ENCODE peak calls at places on chromosomes 3 and 15, in five cellular contexts. A is endothelial cell of umbilical vein, D is A549, I is GM12878, J is HepG2. F is an unnamed sample.

GRCh38 chr3:195077611-195078540 is 193.1 kb downstream of the XXYLT1 start:
- DNase-seq in A (no peak), J (no peak), D (no peak), I (no peak), F (no peak)

GRCh38 chr3:38725726-38726410 is 76.4 kb upstream of the SCN5A start:
- DNase-seq in A (peak), I (no peak), D (no peak), J (no peak), F (no peak)

GRCh38 chr3:187567741-187568140 is 102.5 kb downstream of the SST start:
- DNase-seq in I (no peak), J (peak), A (no peak), D (no peak), F (no peak)

GRCh38 chr3:171163724-171164465 is 137.4 kb upstream of the SLC2A2 start:
- DNase-seq in D (no peak), J (no peak), I (no peak), A (no peak), F (no peak)

GRCh38 chr3:187291001-187291511 is 481 bp downstream of the MASP1 start:
- DNase-seq in I (no peak), D (no peak), J (no peak), A (no peak), F (no peak)

GRCh38 chr15:88454867-88455810 is 12.0 kb downstream of the MRPL46 start:
- DNase-seq in I (no peak), J (peak), D (peak), A (peak), F (peak)

GRCh38 chr15:58761010-58761388 is 10.1 kb upstream of the MINDY2 start:
- DNase-seq in A (no peak), D (no peak), I (no peak), J (no peak), F (peak)

GRCh38 chr15:64917211-64917610 is 5.5 kb downstream of the ANKDD1A start:
- DNase-seq in D (no peak), A (no peak), I (no peak), J (no peak), F (no peak)

GRCh38 chr3:99532246-99532645 is 106.1 kb upstream of the COL8A1 start:
- DNase-seq in A (peak), J (peak), D (peak), I (no peak), F (peak)

GRCh38 chr3:156668073-156668763 is 6.2 kb upstream of the TIPARP start:
- DNase-seq in A (no peak), D (no peak), J (no peak), I (no peak), F (peak)

GRCh38 chr3:157136647-157137387 is 23.1 kb downstream of the CCNL1 start:
- DNase-seq in A (no peak), J (peak), I (no peak), D (no peak), F (no peak)

GRCh38 chr3:74862501-74862900 is 248.0 kb upstream of the CNTN3 start:
- DNase-seq in A (no peak), I (no peak), D (no peak), J (no peak), F (no peak)

GRCh38 chr3:178036745-178037144 is 499.5 kb upstream of the KCNMB2 start:
- DNase-seq in I (no peak), J (no peak), D (no peak), A (no peak), F (no peak)

GRCh38 chr3:47261301-47261700 is 21.3 kb downstream of the KIF9 start:
- DNase-seq in A (no peak), D (no peak), J (no peak), I (no peak), F (peak)

GRCh38 chr3:24258727-24259600 is 235.7 kb downstream of the THRB start:
- DNase-seq in D (no peak), J (no peak), A (no peak), I (no peak), F (no peak)

GRCh38 chr3:50238549-50239026 is 2.6 kb downstream of the GNAI2 start:
- DNase-seq in A (peak), I (no peak), D (peak), J (peak), F (no peak)

GRCh38 chr3:58119221-58119620 is 91.6 kb downstream of the DNASE1L3 start:
- DNase-seq in A (no peak), D (no peak), I (no peak), J (no peak), F (no peak)

GRCh38 chr3:39752019-39752637 is 57.3 kb upstream of the MYRIP start:
- DNase-seq in D (no peak), J (no peak), A (peak), I (no peak), F (no peak)

GRCh38 chr3:108342829-108343478 is 46.6 kb downstream of the HHLA2 start:
- DNase-seq in J (no peak), A (peak), I (peak), D (no peak), F (no peak)

GRCh38 chr3:127865941-127866340 is 43.6 kb upstream of the MGLL start:
- DNase-seq in D (peak), I (no peak), A (no peak), J (no peak), F (no peak)
- TF ChIP-seq CTCF in D (no peak), I (no peak), A (no peak), J (no peak), F (no peak)

GRCh38 chr15:74172751-74173544 is 562 bp upstream of the ISLR start:
- DNase-seq in J (no peak), A (no peak), I (no peak), D (no peak), F (no peak)
- TF ChIP-seq MAX in J (no peak), A (no peak), I (no peak), D (no peak), F (no peak)

GRCh38 chr15:68425428-68426060 is 6.4 kb downstream of the ITGA11 start:
- DNase-seq in A (no peak), D (no peak), J (no peak), I (no peak), F (no peak)
- TF ChIP-seq MYC in A (no peak), D (no peak), J (no peak), I (no peak), F (no peak)

DNA sequence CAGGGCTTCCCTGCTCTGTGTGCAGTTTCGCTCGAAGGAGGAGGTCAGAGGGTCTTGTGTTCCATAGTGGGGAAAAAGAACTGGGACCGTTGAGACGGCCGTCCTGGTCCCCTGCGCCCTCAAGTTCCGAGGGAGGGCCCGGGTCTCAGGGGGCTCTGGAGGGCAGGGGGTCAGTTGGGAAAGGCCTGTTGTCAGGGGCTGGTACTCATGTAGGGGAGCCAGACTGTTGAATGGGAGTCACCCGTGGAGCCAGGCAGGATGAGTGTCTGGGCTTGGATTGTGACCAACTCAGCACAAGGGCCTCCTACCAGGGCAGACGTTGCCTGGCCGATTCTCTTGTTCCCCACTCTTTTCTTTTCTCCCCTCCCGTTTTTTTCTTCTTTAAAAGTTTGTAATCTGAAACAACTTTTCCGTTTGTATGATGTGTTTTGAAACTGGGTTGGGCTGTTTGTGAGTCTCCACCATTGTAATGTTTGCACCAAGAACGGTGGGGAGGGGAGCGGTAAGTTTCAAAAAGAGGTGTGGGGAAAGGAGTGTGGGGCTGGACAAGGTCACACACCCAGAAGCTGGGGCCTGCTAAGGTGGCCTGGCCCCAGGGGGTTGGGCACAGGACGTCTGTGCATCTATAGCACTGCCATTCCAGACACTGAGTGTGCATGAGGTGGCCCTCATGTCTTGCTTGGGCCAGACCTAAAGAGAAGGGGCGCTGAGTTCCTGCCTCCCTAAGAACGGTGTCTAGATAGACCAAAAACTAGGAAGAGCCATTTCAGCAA is 1.1 kb downstream of the CMTM7 start:
- DNase-seq in I (no peak), A (peak), D (peak), J (no peak), F (peak)
- TF ChIP-seq CTCF in I (no peak), A (no peak), D (no peak), J (no peak), F (no peak)

GRCh38 chr3:161890147-161890625 is 393.6 kb downstream of the OTOL1 start:
- DNase-seq in A (peak), I (no peak), J (no peak), D (peak), F (peak)
- TF ChIP-seq MAX in A (no peak), I (no peak), J (no peak), D (peak), F (no peak)

GRCh38 chr15:38652998-38653397 is 88.4 kb upstream of the RASGRP1 start:
- DNase-seq in A (no peak), I (no peak), D (no peak), J (no peak), F (no peak)
- TF ChIP-seq MYC in A (no peak), I (no peak), D (no peak), J (no peak), F (no peak)

GRCh38 chr3:184373422-184373821 is 4.6 kb downstream of the THPO start:
- DNase-seq in J (no peak), I (no peak), A (no peak), D (no peak), F (no peak)

GRCh38 chr3:184378650-184379374 is 805 bp upstream of the THPO start:
- DNase-seq in J (no peak), I (no peak), D (no peak), A (no peak), F (no peak)

GRCh38 chr3:184377374-184377773 is 633 bp downstream of the THPO start:
- DNase-seq in I (no peak), J (peak), D (no peak), A (no peak), F (no peak)

GRCh38 chr3:184377882-184378445 is at the start of gene THPO:
- DNase-seq in D (no peak), I (no peak), A (no peak), J (peak), F (peak)

GRCh38 chr3:184375747-184376495 is 2.1 kb downstream of the THPO start:
- DNase-seq in A (no peak), I (no peak), J (no peak), D (no peak), F (no peak)
- TF ChIP-seq CTCF in A (no peak), I (no peak), J (no peak), D (no peak), F (no peak)

DNA sequence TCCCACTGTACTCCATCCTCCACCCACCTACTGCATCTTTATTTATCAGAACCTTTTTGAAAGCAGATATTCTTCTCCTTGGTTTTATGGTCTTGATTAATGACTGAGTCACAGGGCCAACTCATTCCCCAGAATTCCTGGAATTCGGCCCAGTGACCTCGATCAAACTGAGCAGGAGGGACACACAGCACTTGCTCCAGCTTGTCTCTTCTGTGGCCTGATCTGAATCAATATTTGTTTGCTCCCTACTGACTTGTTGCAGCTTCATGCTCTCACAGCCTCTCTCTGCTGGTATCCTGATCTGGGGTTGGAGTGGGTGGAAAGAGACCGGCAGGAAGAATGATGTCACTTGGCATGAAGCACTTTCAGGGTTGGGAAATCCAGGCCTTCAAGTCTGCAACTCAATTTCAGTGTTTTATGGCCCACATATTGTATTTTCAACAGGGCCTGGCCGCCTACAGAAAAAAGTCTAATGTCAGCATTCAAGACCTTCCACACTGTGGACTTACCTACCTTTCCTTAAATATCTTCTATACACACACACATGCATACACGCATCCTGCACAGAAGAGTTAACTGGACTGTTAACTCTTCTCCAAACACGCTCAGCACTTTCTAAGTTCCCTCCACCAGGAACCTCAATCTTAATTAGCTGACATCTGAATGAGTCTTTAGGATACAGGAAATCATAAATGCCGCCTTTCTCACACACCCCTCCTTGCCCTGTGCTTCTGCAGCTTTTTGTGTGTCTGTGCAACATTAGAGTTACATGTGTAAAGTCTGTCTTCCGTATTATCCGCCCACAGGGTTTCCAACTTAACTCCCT is 4.6 kb downstream of the ANXA2 start:
- DNase-seq in I (no peak), D (peak), J (peak), A (peak), F (peak)
- TF ChIP-seq MAX in I (no peak), D (peak), J (peak), A (no peak), F (no peak)

F was measured in NB4.